ENCODE peak calls at places on chromosomes 13 and 19, in four cellular contexts. One of them, this sample, is unnamed.

GRCh38 chr19:43662487-43662886 is 7.5 kb downstream of the PLAUR start:
- DNase-seq in neuronal stem cell: no peak
- DNase-seq in ACHN: peak
- DNase-seq in anterior cingulate cortex: no peak
- DNase-seq in this sample: no peak

GRCh38 chr13:70391678-70392077 is 283.4 kb upstream of the KLHL1 start:
- DNase-seq in neuronal stem cell: no peak
- DNase-seq in ACHN: no peak
- DNase-seq in anterior cingulate cortex: no peak
- DNase-seq in this sample: no peak

GRCh38 chr19:35409191-35409590 is 38.3 kb downstream of the GPR42 start:
- DNase-seq in neuronal stem cell: no peak
- DNase-seq in ACHN: no peak
- DNase-seq in anterior cingulate cortex: no peak
- DNase-seq in this sample: no peak

GRCh38 chr13:102933076-102933922 is 87.5 kb downstream of the ERCC5 start:
- DNase-seq in neuronal stem cell: no peak
- DNase-seq in ACHN: no peak
- DNase-seq in anterior cingulate cortex: no peak
- DNase-seq in this sample: no peak

GRCh38 chr13:33208290-33208990 is 77.1 kb downstream of the STARD13 start:
- DNase-seq in neuronal stem cell: no peak
- DNase-seq in ACHN: no peak
- DNase-seq in anterior cingulate cortex: no peak
- DNase-seq in this sample: no peak

GRCh38 chr19:33879818-33880575 is 83.3 kb downstream of the KCTD15 start:
- DNase-seq in neuronal stem cell: no peak
- DNase-seq in ACHN: no peak
- DNase-seq in anterior cingulate cortex: no peak
- DNase-seq in this sample: no peak

GRCh38 chr13:46134961-46135522 is 30.2 kb upstream of the CPB2 start:
- DNase-seq in neuronal stem cell: no peak
- DNase-seq in ACHN: no peak
- DNase-seq in anterior cingulate cortex: no peak
- DNase-seq in this sample: no peak

GRCh38 chr19:292281-292884 is 1.2 kb upstream of the PLPP2 start:
- DNase-seq in neuronal stem cell: no peak
- DNase-seq in ACHN: no peak
- DNase-seq in anterior cingulate cortex: no peak
- DNase-seq in this sample: no peak

GRCh38 chr19:35310811-35311465 is 18.0 kb upstream of the CD22 start:
- DNase-seq in neuronal stem cell: no peak
- DNase-seq in ACHN: no peak
- DNase-seq in anterior cingulate cortex: no peak
- DNase-seq in this sample: no peak

GRCh38 chr19:40718774-40719391 is 2.0 kb downstream of the ITPKC start:
- DNase-seq in neuronal stem cell: no peak
- DNase-seq in ACHN: peak
- DNase-seq in anterior cingulate cortex: no peak
- DNase-seq in this sample: no peak

GRCh38 chr19:8396563-8397203 is 6.5 kb downstream of the RAB11B start:
- DNase-seq in neuronal stem cell: no peak
- DNase-seq in ACHN: peak
- DNase-seq in anterior cingulate cortex: no peak
- DNase-seq in this sample: peak

GRCh38 chr19:36421749-36422481 is 3.5 kb upstream of the ZFP82 start:
- DNase-seq in neuronal stem cell: no peak
- DNase-seq in ACHN: no peak
- DNase-seq in anterior cingulate cortex: no peak
- DNase-seq in this sample: no peak

GRCh38 chr19:10871711-10872550 is 578 bp downstream of the CARM1 start:
- DNase-seq in neuronal stem cell: no peak
- DNase-seq in ACHN: peak
- DNase-seq in anterior cingulate cortex: no peak
- DNase-seq in this sample: peak

GRCh38 chr13:33537691-33538090 is 252.1 kb upstream of the STARD13 start:
- DNase-seq in neuronal stem cell: no peak
- DNase-seq in ACHN: no peak
- DNase-seq in anterior cingulate cortex: no peak
- DNase-seq in this sample: no peak

GRCh38 chr13:20608438-20609020 is 41.6 kb downstream of the IFT88 start:
- DNase-seq in neuronal stem cell: no peak
- DNase-seq in ACHN: no peak
- DNase-seq in anterior cingulate cortex: no peak
- DNase-seq in this sample: peak

GRCh38 chr13:90686438-90686837 is 661.0 kb upstream of the MIR17HG start:
- DNase-seq in neuronal stem cell: no peak
- DNase-seq in ACHN: no peak
- DNase-seq in anterior cingulate cortex: no peak
- DNase-seq in this sample: no peak

GRCh38 chr19:38063921-38064320 is 156.9 kb downstream of the SIPA1L3 start:
- DNase-seq in neuronal stem cell: no peak
- DNase-seq in ACHN: no peak
- DNase-seq in anterior cingulate cortex: no peak
- DNase-seq in this sample: no peak